ENCODE peak calls at places on chromosomes 3 and 15, in seven cellular contexts. V is AG09319; N is WTC11; K is stimulated activated CD8-positive, alpha-beta memory T cell treated with anti-CD3 and anti-CD28 coated beads, Interleukin-12 subunit alpha, Interleukin-12 subunit beta, amount 100 ng/mL, for 4 hours; U is fibroblast of mammary gland; A is AG08395; R is anterior cingulate cortex. E is an unnamed sample.

GRCh38 chr3:16329036-16329791 is 64.2 kb downstream of the OXNAD1 start:
- DNase-seq in A (no peak), R (no peak), V (no peak), U (peak), K (no peak), N (no peak), E (no peak)

GRCh38 chr15:74322558-74323180 is 44.8 kb downstream of the CYP11A1 start:
- DNase-seq in A (peak), N (peak), V (peak), K (peak), U (peak), R (peak), E (peak)

GRCh38 chr3:10666621-10667020 is 149.4 kb upstream of the SLC6A11 start:
- DNase-seq in N (no peak), V (no peak), A (no peak), U (no peak), R (peak), K (no peak), E (no peak)

GRCh38 chr3:144643778-144644191 is 672.2 kb downstream of the DIPK2A start:
- DNase-seq in V (peak), U (peak), K (no peak), R (no peak), N (no peak), A (peak), E (no peak)

GRCh38 chr3:137509354-137510045 is 254.6 kb upstream of the SOX14 start:
- DNase-seq in V (no peak), N (no peak), R (no peak), U (no peak), K (no peak), A (no peak), E (no peak)

GRCh38 chr15:42071717-42072116 is 22.6 kb downstream of the PLA2G4D start:
- DNase-seq in A (no peak), V (no peak), R (no peak), K (no peak), N (no peak), U (no peak), E (no peak)

GRCh38 chr3:102233881-102234280 is 200.9 kb upstream of the ZPLD1 start:
- DNase-seq in V (no peak), R (no peak), A (no peak), K (no peak), U (no peak), N (no peak), E (no peak)

GRCh38 chr15:65249641-65250040 is 37.0 kb downstream of the PARP16 start:
- DNase-seq in A (no peak), U (no peak), K (peak), R (no peak), V (no peak), N (no peak), E (no peak)

GRCh38 chr3:131794766-131795381 is 239.9 kb downstream of the CPNE4 start:
- DNase-seq in N (peak), A (peak), V (peak), U (peak), R (no peak), K (no peak), E (peak)

GRCh38 chr3:132342183-132342582 is 25.0 kb downstream of the ACP3 start:
- DNase-seq in N (no peak), A (no peak), V (no peak), R (no peak), U (peak), K (no peak), E (no peak)

GRCh38 chr15:92889390-92890113 is 10.6 kb upstream of the CHD2 start:
- DNase-seq in R (no peak), K (no peak), V (no peak), N (no peak), A (no peak), U (no peak), E (no peak)

GRCh38 chr15:95086543-95087252 is 855.3 kb downstream of the MCTP2 start:
- DNase-seq in A (peak), U (peak), V (peak), N (no peak), R (no peak), K (no peak), E (no peak)

GRCh38 chr3:142489572-142490323 is 41.9 kb upstream of the XRN1 start:
- DNase-seq in V (no peak), A (no peak), R (no peak), N (no peak), U (peak), K (no peak), E (no peak)

GRCh38 chr3:143716731-143717130 is 131.5 kb downstream of the SLC9A9 start:
- DNase-seq in A (no peak), N (no peak), R (no peak), K (no peak), V (no peak), U (peak), E (no peak)